ENCODE peak calls at places on chromosomes 2 and 18, in eight cellular contexts. I is Panc1, N is glutamatergic neuron, V is fibroblast of lung, U is cardiac muscle cell, Z is psoas muscle, O is astrocyte, B is mammary epithelial cell. P is an unnamed sample.

GRCh38 chr18:907171-907879 is 2.7 kb downstream of the ADCYAP1 start:
- DNase-seq in I (no peak), N (peak), V (no peak), U (peak), Z (no peak), O (no peak), B (no peak), P (no peak)

GRCh38 chr2:169184074-169184473 is 114.7 kb downstream of the DHRS9 start:
- DNase-seq in I (no peak), N (no peak), V (peak), U (no peak), Z (no peak), O (peak), B (peak), P (no peak)

GRCh38 chr2:163640542-163641195 is 95.1 kb downstream of the FIGN start:
- DNase-seq in I (no peak), N (no peak), V (no peak), U (no peak), Z (no peak), O (no peak), B (no peak), P (no peak)

GRCh38 chr2:98148968-98149697 is 62.2 kb downstream of the VWA3B start:
- DNase-seq in I (no peak), N (no peak), V (peak), U (peak), Z (no peak), O (peak), B (peak), P (no peak)

GRCh38 chr2:223991611-223992010 is 34.3 kb downstream of the MRPL44 start:
- DNase-seq in I (no peak), N (no peak), V (no peak), U (no peak), Z (no peak), O (no peak), B (no peak), P (no peak)

GRCh38 chr2:169476459-169476858 is 2.8 kb upstream of the BBS5 start:
- DNase-seq in I (no peak), N (no peak), V (peak), U (no peak), Z (no peak), O (peak), B (peak), P (no peak)

GRCh38 chr2:185221-185620 is 78.6 kb downstream of the SH3YL1 start:
- DNase-seq in I (no peak), N (no peak), V (no peak), U (no peak), Z (no peak), O (no peak), B (peak), P (no peak)

GRCh38 chr2:9638532-9638931 is 7.7 kb upstream of the YWHAQ start:
- DNase-seq in I (peak), N (no peak), V (peak), U (no peak), Z (peak), O (peak), B (peak), P (no peak)

GRCh38 chr2:77005522-77005921 is 516.7 kb downstream of the LRRTM4 start:
- DNase-seq in I (no peak), N (no peak), V (no peak), U (no peak), Z (no peak), O (no peak), B (no peak), P (no peak)

GRCh38 chr2:153163055-153163454 is 315.5 kb downstream of the RPRM start:
- DNase-seq in I (peak), N (no peak), V (peak), U (peak), Z (no peak), O (peak), B (peak), P (no peak)

GRCh38 chr2:176188218-176188968 is at the start of gene HOXD1:
- DNase-seq in I (no peak), N (peak), V (peak), U (no peak), Z (peak), O (peak), B (no peak), P (no peak)

GRCh38 chr2:3195865-3196504 is 181.6 kb downstream of the EIPR1 start:
- DNase-seq in I (no peak), N (no peak), V (peak), U (no peak), Z (no peak), O (peak), B (no peak), P (no peak)

GRCh38 chr2:142178604-142179003 is 47.8 kb upstream of the LRP1B start:
- DNase-seq in I (no peak), N (no peak), V (no peak), U (no peak), Z (no peak), O (no peak), B (no peak), P (no peak)

GRCh38 chr2:234980476-234981187 is 28.8 kb downstream of the SH3BP4 start:
- DNase-seq in I (no peak), N (no peak), V (peak), U (no peak), Z (no peak), O (peak), B (no peak), P (no peak)

GRCh38 chr2:132373391-132374135 is 43.0 kb upstream of the GPR39 start:
- DNase-seq in I (no peak), N (no peak), V (peak), U (no peak), Z (no peak), O (peak), B (no peak), P (no peak)

GRCh38 chr2:73297151-73297559 is 3.8 kb upstream of the EGR4 start:
- DNase-seq in I (no peak), N (peak), V (no peak), U (no peak), Z (no peak), O (no peak), B (no peak), P (no peak)

GRCh38 chr2:232229296-232229916 is 149.1 kb upstream of the ALPP start:
- DNase-seq in I (no peak), N (no peak), V (peak), U (no peak), Z (no peak), O (peak), B (peak), P (no peak)

GRCh38 chr18:69631281-69631680 is 230.6 kb downstream of the DOK6 start:
- DNase-seq in I (no peak), N (no peak), V (peak), U (no peak), Z (no peak), O (peak), B (peak), P (no peak)

GRCh38 chr18:45738660-45739059 is 14.7 kb downstream of the SLC14A1 start:
- DNase-seq in I (no peak), N (no peak), V (no peak), U (no peak), Z (no peak), O (no peak), B (no peak), P (no peak)

GRCh38 chr2:26936855-26937254 is 33.6 kb upstream of the MAPRE3 start:
- DNase-seq in I (no peak), N (no peak), V (no peak), U (no peak), Z (no peak), O (no peak), B (no peak), P (no peak)

GRCh38 chr2:164620873-164621760 is at the start of gene GRB14:
- DNase-seq in I (no peak), N (peak), V (peak), U (peak), Z (peak), O (no peak), B (peak), P (no peak)

GRCh38 chr2:54641988-54642387 is 81.5 kb upstream of the EML6 start:
- DNase-seq in I (no peak), N (no peak), V (no peak), U (no peak), Z (no peak), O (no peak), B (no peak), P (no peak)

GRCh38 chr18:58315739-58316215 is 271.8 kb downstream of the NEDD4L start:
- DNase-seq in I (no peak), N (no peak), V (peak), U (no peak), Z (no peak), O (peak), B (peak), P (no peak)

GRCh38 chr2:153890572-153890971 is 18.9 kb downstream of the GALNT13 start:
- DNase-seq in I (no peak), N (no peak), V (no peak), U (no peak), Z (no peak), O (no peak), B (no peak), P (no peak)

GRCh38 chr2:38074775-38075435 is 1.0 kb downstream of the CYP1B1 start:
- DNase-seq in I (no peak), N (peak), V (peak), U (peak), Z (peak), O (peak), B (no peak), P (no peak)

GRCh38 chr2:230258483-230258882 is 32.9 kb downstream of the SP140 start:
- DNase-seq in I (no peak), N (no peak), V (peak), U (no peak), Z (no peak), O (no peak), B (no peak), P (no peak)

GRCh38 chr2:63763336-63764056 is 78.2 kb upstream of the UGP2 start:
- DNase-seq in I (no peak), N (no peak), V (peak), U (no peak), Z (no peak), O (peak), B (peak), P (no peak)

GRCh38 chr18:47680488-47680887 is 250.0 kb downstream of the SMAD2 start:
- DNase-seq in I (no peak), N (no peak), V (no peak), U (no peak), Z (no peak), O (no peak), B (no peak), P (no peak)

GRCh38 chr18:59180150-59180845 is 39.7 kb upstream of the GRP start:
- DNase-seq in I (no peak), N (no peak), V (peak), U (no peak), Z (no peak), O (peak), B (peak), P (no peak)

GRCh38 chr2:17878222-17879136 is at the start of gene KCNS3:
- DNase-seq in I (no peak), N (peak), V (peak), U (peak), Z (peak), O (no peak), B (peak), P (peak)

GRCh38 chr18:45962461-45962860 is 4.7 kb downstream of the EPG5 start:
- DNase-seq in I (no peak), N (no peak), V (peak), U (peak), Z (no peak), O (peak), B (peak), P (no peak)

GRCh38 chr2:96665083-96665569 is 22.6 kb downstream of the FER1L5 start:
- DNase-seq in I (no peak), N (no peak), V (peak), U (peak), Z (peak), O (peak), B (peak), P (no peak)

GRCh38 chr2:203579131-203579643 is 44.1 kb upstream of the RAPH1 start:
- DNase-seq in I (no peak), N (no peak), V (peak), U (no peak), Z (no peak), O (peak), B (peak), P (no peak)

GRCh38 chr2:25481381-25482310 is 139.9 kb upstream of the DNMT3A start:
- DNase-seq in I (no peak), N (no peak), V (peak), U (no peak), Z (no peak), O (peak), B (peak), P (no peak)

GRCh38 chr18:24683965-24684364 is 223.5 kb downstream of the HRH4 start:
- DNase-seq in I (no peak), N (peak), V (no peak), U (no peak), Z (no peak), O (no peak), B (peak), P (no peak)

GRCh38 chr2:74507926-74508520 is 528 bp upstream of the PCGF1 start:
- DNase-seq in I (no peak), N (peak), V (peak), U (no peak), Z (no peak), O (no peak), B (no peak), P (no peak)

GRCh38 chr2:215430528-215431187 is 5.2 kb downstream of the FN1 start:
- DNase-seq in I (no peak), N (no peak), V (peak), U (peak), Z (no peak), O (peak), B (no peak), P (no peak)

GRCh38 chr18:5196253-5197031 is 615 bp downstream of the AKAIN1 start:
- DNase-seq in I (no peak), N (peak), V (no peak), U (peak), Z (no peak), O (no peak), B (no peak), P (no peak)

GRCh38 chr2:72114693-72115051 is 33.0 kb downstream of the CYP26B1 start:
- DNase-seq in I (no peak), N (no peak), V (peak), U (peak), Z (no peak), O (no peak), B (no peak), P (no peak)

GRCh38 chr2:72115361-72116080 is 32.1 kb downstream of the CYP26B1 start:
- DNase-seq in I (peak), N (no peak), V (peak), U (no peak), Z (peak), O (peak), B (peak), P (no peak)

GRCh38 chr2:72117029-72117428 is 30.6 kb downstream of the CYP26B1 start:
- DNase-seq in I (no peak), N (no peak), V (no peak), U (no peak), Z (no peak), O (no peak), B (no peak), P (no peak)

GRCh38 chr2:72117718-72118117 is 29.9 kb downstream of the CYP26B1 start:
- DNase-seq in I (no peak), N (no peak), V (no peak), U (no peak), Z (no peak), O (no peak), B (no peak), P (no peak)

GRCh38 chr2:72116081-72116533 is 31.6 kb downstream of the CYP26B1 start:
- DNase-seq in I (no peak), N (no peak), V (no peak), U (no peak), Z (no peak), O (no peak), B (no peak), P (no peak)
- TF ChIP-seq CTCF in I (peak), N (peak), V (peak), U (peak), Z (no peak), O (peak), B (peak), P (no peak)

GRCh38 chr18:35777042-35777441 is 195.4 kb upstream of the RMP24 start:
- DNase-seq in I (no peak), N (no peak), V (no peak), U (no peak), Z (no peak), O (no peak), B (no peak), P (no peak)
- TF ChIP-seq CTCF in I (peak), N (no peak), V (no peak), U (no peak), Z (no peak), O (no peak), B (no peak), P (no peak)

DNA sequence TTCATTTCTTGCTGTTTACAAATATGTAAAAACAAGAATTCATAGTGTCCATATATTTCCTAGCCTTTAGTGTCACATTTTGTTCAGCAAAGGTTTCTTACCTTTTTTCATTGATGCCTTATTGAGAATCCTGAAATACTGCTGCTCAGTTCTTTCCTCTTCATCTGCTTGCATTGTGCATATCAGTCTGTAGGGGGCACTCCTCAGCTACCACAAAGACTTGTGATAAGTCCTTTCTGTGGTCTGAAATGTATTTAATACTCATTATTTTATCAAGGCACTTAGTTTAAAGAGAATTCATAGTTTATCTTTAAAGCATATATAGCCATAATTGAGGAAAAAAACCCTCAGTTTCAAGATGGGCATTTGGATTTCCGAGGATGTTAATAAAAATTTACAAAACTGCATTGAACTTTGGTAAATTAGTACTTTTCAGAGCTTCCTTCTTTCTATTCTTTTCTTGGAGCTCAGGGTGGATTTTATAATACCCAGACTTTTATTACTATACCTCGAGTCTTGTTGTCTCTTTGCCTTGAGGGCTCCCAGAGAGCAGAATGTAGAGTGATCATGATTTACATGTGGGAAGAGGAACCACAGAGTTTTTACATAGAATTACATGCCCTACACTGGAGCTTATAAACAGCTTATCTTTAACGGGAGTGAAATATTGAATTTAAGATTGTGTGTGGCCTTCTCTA is 570.1 kb downstream of the PLCL1 start:
- DNase-seq in I (peak), N (peak), V (peak), U (peak), Z (no peak), O (peak), B (peak), P (no peak)
- TF ChIP-seq CTCF in I (peak), N (peak), V (peak), U (peak), Z (peak), O (peak), B (peak), P (no peak)

DNA sequence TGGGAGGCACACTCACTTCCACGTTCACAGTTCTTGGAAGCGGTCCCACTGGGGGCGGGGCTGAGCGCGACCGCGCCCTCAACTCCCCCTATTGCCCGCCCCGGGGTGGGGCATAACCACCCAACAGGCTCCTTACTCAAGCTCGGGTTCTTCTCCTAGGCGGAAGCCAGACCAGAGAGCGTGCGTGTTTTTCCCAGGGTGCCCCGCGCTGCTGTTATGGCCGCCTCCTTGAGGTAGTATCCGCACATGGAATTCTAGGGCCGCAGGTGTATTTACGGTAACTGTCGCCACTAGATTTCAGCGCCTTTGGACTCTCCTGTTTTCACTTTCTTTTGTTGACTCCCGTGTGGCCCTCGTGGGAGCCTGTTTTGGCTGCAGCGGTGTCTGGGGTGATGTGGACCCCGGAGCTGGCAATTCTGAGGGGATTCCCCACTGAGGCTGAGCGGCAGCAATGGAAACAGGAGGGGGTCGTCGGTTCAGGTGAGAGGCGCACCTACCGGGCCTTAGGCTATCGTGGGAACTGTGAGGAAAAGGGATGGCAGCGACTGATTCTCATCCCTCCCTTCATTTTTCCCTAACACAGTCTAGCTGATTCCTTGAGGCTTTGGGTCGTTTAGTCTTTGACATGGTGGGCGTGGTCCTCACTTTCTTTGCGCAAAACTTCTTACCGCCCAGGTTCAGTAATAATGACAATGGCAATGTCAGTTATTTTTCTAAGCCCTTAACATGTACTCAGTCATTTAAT is at the start of gene TTC27:
- DNase-seq in I (peak), N (peak), V (peak), U (peak), Z (peak), O (peak), B (peak), P (peak)
- TF ChIP-seq CTCF in I (no peak), N (peak), V (no peak), U (no peak), Z (no peak), O (no peak), B (no peak), P (no peak)

GRCh38 chr2:119721904-119722303 is 37.8 kb upstream of the PTPN4 start:
- DNase-seq in I (no peak), N (no peak), V (no peak), U (no peak), Z (no peak), O (no peak), B (no peak), P (no peak)

GRCh38 chr2:119721043-119721442 is 38.7 kb upstream of the PTPN4 start:
- DNase-seq in I (no peak), N (no peak), V (peak), U (no peak), Z (no peak), O (no peak), B (no peak), P (no peak)

GRCh38 chr2:119723121-119723635 is 36.5 kb upstream of the PTPN4 start:
- DNase-seq in I (no peak), N (no peak), V (peak), U (no peak), Z (no peak), O (peak), B (no peak), P (no peak)

GRCh38 chr2:119719261-119719627 is 40.2 kb downstream of the TMEM177 start:
- DNase-seq in I (no peak), N (no peak), V (no peak), U (no peak), Z (no peak), O (no peak), B (no peak), P (no peak)

GRCh38 chr2:119721462-119721861 is 38.3 kb upstream of the PTPN4 start:
- DNase-seq in I (no peak), N (no peak), V (no peak), U (no peak), Z (no peak), O (no peak), B (no peak), P (no peak)
- TF ChIP-seq CTCF in I (no peak), N (no peak), V (no peak), U (no peak), Z (peak), O (no peak), B (no peak), P (no peak)

GRCh38 chr2:181738483-181739015 is 58.2 kb upstream of the NEUROD1 start:
- DNase-seq in I (no peak), N (no peak), V (no peak), U (no peak), Z (no peak), O (no peak), B (no peak), P (no peak)

GRCh38 chr2:181742908-181743722 is 62.8 kb upstream of the NEUROD1 start:
- DNase-seq in I (peak), N (no peak), V (peak), U (peak), Z (no peak), O (peak), B (peak), P (no peak)

GRCh38 chr2:181741756-181742155 is 61.4 kb upstream of the NEUROD1 start:
- DNase-seq in I (no peak), N (no peak), V (peak), U (no peak), Z (no peak), O (peak), B (peak), P (no peak)

GRCh38 chr2:181742361-181742760 is 62.0 kb upstream of the NEUROD1 start:
- DNase-seq in I (no peak), N (no peak), V (no peak), U (no peak), Z (no peak), O (no peak), B (no peak), P (no peak)

GRCh38 chr2:181738074-181738473 is 57.8 kb upstream of the NEUROD1 start:
- DNase-seq in I (no peak), N (no peak), V (no peak), U (no peak), Z (no peak), O (no peak), B (no peak), P (no peak)
- TF ChIP-seq CTCF in I (peak), N (no peak), V (peak), U (peak), Z (no peak), O (no peak), B (peak), P (no peak)

GRCh38 chr2:99840831-99841230 is 301.6 kb downstream of the AFF3 start:
- DNase-seq in I (no peak), N (no peak), V (peak), U (no peak), Z (no peak), O (peak), B (no peak), P (no peak)
- TF ChIP-seq CTCF in I (no peak), N (peak), V (no peak), U (no peak), Z (no peak), O (no peak), B (no peak), P (no peak)

P was measured in activated B cell treated with CpG ODN at 0.5 μM for 24 hours.